ENCODE peak calls at places on chromosome 13, in seven cellular contexts. R is choroid plexus epithelial cell; P is Peyer's patch; T is fibroblast of pulmonary artery; S is body of pancreas; M is lower leg skin; C is CD8-positive, alpha-beta T cell. E is an unnamed sample.

GRCh38 chr13:87810391-87810801 is 139.2 kb downstream of the SLITRK5 start:
- DNase-seq in M (no peak), C (no peak), P (no peak), R (no peak), S (peak), T (no peak), E (no peak)

GRCh38 chr13:110233682-110234280 is 73.2 kb downstream of the COL4A1 start:
- DNase-seq in S (no peak), P (no peak), T (peak), M (no peak), R (peak), C (no peak), E (no peak)

GRCh38 chr13:106795847-106796246 is 227.9 kb upstream of the ARGLU1 start:
- DNase-seq in P (no peak), M (no peak), S (no peak), C (no peak), R (no peak), T (peak), E (no peak)

GRCh38 chr13:109345433-109345941 is 440.9 kb downstream of the IRS2 start:
- DNase-seq in P (no peak), C (no peak), S (no peak), R (peak), T (peak), M (no peak), E (no peak)

GRCh38 chr13:98942997-98943396 is 34.9 kb downstream of the DOCK9 start:
- DNase-seq in S (no peak), P (no peak), T (no peak), C (no peak), M (peak), R (no peak), E (no peak)

GRCh38 chr13:98997738-98998641 is 20.1 kb upstream of the DOCK9 start:
- DNase-seq in P (peak), T (no peak), R (no peak), M (no peak), S (no peak), C (no peak), E (no peak)

GRCh38 chr13:110105136-110105535 is 201.8 kb downstream of the COL4A1 start:
- DNase-seq in C (no peak), S (peak), P (no peak), T (no peak), R (no peak), M (no peak), E (no peak)

GRCh38 chr13:48564046-48564445 is 31.2 kb upstream of the RCBTB2 start:
- DNase-seq in S (no peak), M (no peak), P (no peak), C (no peak), R (peak), T (no peak), E (no peak)

GRCh38 chr13:100428966-100429365 is 159.6 kb downstream of the GGACT start:
- DNase-seq in C (no peak), R (peak), S (no peak), T (no peak), P (no peak), M (no peak), E (no peak)

GRCh38 chr13:24141333-24141910 is 19.1 kb upstream of the SPATA13 start:
- DNase-seq in R (no peak), T (no peak), S (no peak), C (no peak), P (no peak), M (no peak), E (no peak)

GRCh38 chr13:43848250-43848649 is 31.3 kb downstream of the CCDC122 start:
- DNase-seq in S (no peak), R (peak), M (no peak), P (no peak), C (no peak), T (peak), E (no peak)

GRCh38 chr13:45768668-45769067 is 66.5 kb downstream of the CBY2 start:
- DNase-seq in C (no peak), S (no peak), R (no peak), M (no peak), P (no peak), T (no peak), E (peak)

GRCh38 chr13:73194310-73194709 is 135.5 kb downstream of the KLF5 start:
- DNase-seq in P (peak), S (peak), M (no peak), R (no peak), T (no peak), C (no peak), E (no peak)

GRCh38 chr13:73338389-73338788 is 279.6 kb downstream of the KLF5 start:
- DNase-seq in P (no peak), R (peak), C (no peak), M (no peak), S (peak), T (peak), E (no peak)

GRCh38 chr13:24659239-24659638 is 21.0 kb upstream of the ATP12A start:
- DNase-seq in S (no peak), C (no peak), R (no peak), T (no peak), P (no peak), M (no peak), E (no peak)

GRCh38 chr13:77033717-77034302 is 6.9 kb upstream of the FBXL3 start:
- DNase-seq in M (no peak), T (no peak), P (no peak), R (no peak), S (no peak), C (no peak), E (no peak)

GRCh38 chr13:101417043-101417406 is 717 bp upstream of the NALCN start:
- DNase-seq in M (no peak), P (no peak), T (peak), R (peak), C (no peak), S (no peak), E (no peak)

GRCh38 chr13:103794526-103794925 is 728.3 kb upstream of the SLC10A2 start:
- DNase-seq in M (no peak), S (no peak), R (no peak), C (no peak), P (no peak), T (no peak), E (no peak)

GRCh38 chr13:103140001-103140671 is 73.9 kb upstream of the SLC10A2 start:
- DNase-seq in R (peak), T (peak), P (no peak), M (no peak), C (no peak), S (no peak), E (no peak)

GRCh38 chr13:72504026-72504925 is 223.2 kb downstream of the MZT1 start:
- DNase-seq in P (no peak), T (no peak), C (no peak), M (no peak), R (peak), S (no peak), E (no peak)

GRCh38 chr13:23609414-23610186 is 39.4 kb downstream of the TNFRSF19 start:
- DNase-seq in M (peak), C (no peak), P (no peak), R (peak), T (peak), S (no peak), E (peak)

GRCh38 chr13:50340566-50341287 is 325.5 kb downstream of the KCNRG start:
- DNase-seq in T (no peak), R (no peak), P (no peak), C (no peak), S (no peak), M (no peak), E (no peak)

GRCh38 chr13:34070006-34070405 is 252.1 kb downstream of the RFC3 start:
- DNase-seq in P (no peak), M (no peak), R (peak), S (no peak), C (no peak), T (peak), E (no peak)

GRCh38 chr13:23654111-23655110 is 84.2 kb downstream of the TNFRSF19 start:
- DNase-seq in C (no peak), T (peak), S (no peak), R (peak), P (no peak), M (peak), E (no peak)

GRCh38 chr13:98496239-98496668 is 80.7 kb downstream of the STK24 start:
- DNase-seq in C (no peak), P (peak), T (no peak), S (no peak), M (peak), R (no peak), E (no peak)

GRCh38 chr13:76667551-76667950 is 218.7 kb downstream of the KCTD12 start:
- DNase-seq in R (peak), P (no peak), T (peak), S (no peak), C (no peak), M (peak), E (peak)

GRCh38 chr13:38013676-38014075 is 144.1 kb upstream of the TRPC4 start:
- DNase-seq in M (no peak), C (no peak), T (no peak), P (no peak), S (no peak), R (no peak), E (no peak)

GRCh38 chr13:97695684-97696083 is 257.8 kb upstream of the IPO5 start:
- DNase-seq in R (no peak), C (no peak), T (no peak), M (no peak), P (no peak), S (no peak), E (no peak)

GRCh38 chr13:86725105-86725504 is 925.9 kb upstream of the SLITRK6 start:
- DNase-seq in C (no peak), P (no peak), R (peak), M (no peak), S (no peak), T (no peak), E (no peak)

GRCh38 chr13:77325371-77325941 is 1.4 kb downstream of the MYCBP2 start:
- DNase-seq in R (peak), C (no peak), P (no peak), S (no peak), M (no peak), T (no peak), E (no peak)

GRCh38 chr13:40096357-40096911 is 441.0 kb downstream of the COG6 start:
- DNase-seq in P (peak), T (no peak), S (no peak), R (no peak), M (no peak), C (peak), E (no peak)

GRCh38 chr13:35478384-35479222 is 2.1 kb upstream of the MAB21L1 start:
- DNase-seq in S (no peak), P (no peak), M (no peak), T (no peak), R (no peak), C (no peak), E (no peak)

GRCh38 chr13:89862011-89862690 is 1485.3 kb upstream of the MIR17HG start:
- DNase-seq in C (no peak), R (no peak), P (no peak), T (no peak), S (no peak), M (no peak), E (no peak)

GRCh38 chr13:44211753-44212152 is 161.9 kb upstream of the SERP2 start:
- DNase-seq in R (no peak), P (no peak), M (no peak), C (no peak), T (no peak), S (no peak), E (no peak)

GRCh38 chr13:93216122-93216521 is 10.5 kb upstream of the GPC6 start:
- DNase-seq in C (no peak), M (no peak), T (no peak), S (no peak), P (no peak), R (no peak), E (no peak)
- H3K4me3 ChIP-seq in C (no peak), M (no peak), T (no peak), S (no peak), P (no peak), R (no peak), E (no peak)

GRCh38 chr13:91588541-91588940 is 190.1 kb downstream of the GPC5 start:
- DNase-seq in S (no peak), P (no peak), C (no peak), M (no peak), T (no peak), R (no peak), E (no peak)

GRCh38 chr13:91595677-91596076 is 197.3 kb downstream of the GPC5 start:
- DNase-seq in T (no peak), R (no peak), S (no peak), P (no peak), M (no peak), C (no peak), E (no peak)

GRCh38 chr13:91596832-91597231 is 198.4 kb downstream of the GPC5 start:
- DNase-seq in M (no peak), C (no peak), P (no peak), S (no peak), R (no peak), T (no peak), E (no peak)

GRCh38 chr13:91586609-91587008 is 188.2 kb downstream of the GPC5 start:
- DNase-seq in C (no peak), P (no peak), M (no peak), T (no peak), S (no peak), R (no peak), E (no peak)

DNA sequence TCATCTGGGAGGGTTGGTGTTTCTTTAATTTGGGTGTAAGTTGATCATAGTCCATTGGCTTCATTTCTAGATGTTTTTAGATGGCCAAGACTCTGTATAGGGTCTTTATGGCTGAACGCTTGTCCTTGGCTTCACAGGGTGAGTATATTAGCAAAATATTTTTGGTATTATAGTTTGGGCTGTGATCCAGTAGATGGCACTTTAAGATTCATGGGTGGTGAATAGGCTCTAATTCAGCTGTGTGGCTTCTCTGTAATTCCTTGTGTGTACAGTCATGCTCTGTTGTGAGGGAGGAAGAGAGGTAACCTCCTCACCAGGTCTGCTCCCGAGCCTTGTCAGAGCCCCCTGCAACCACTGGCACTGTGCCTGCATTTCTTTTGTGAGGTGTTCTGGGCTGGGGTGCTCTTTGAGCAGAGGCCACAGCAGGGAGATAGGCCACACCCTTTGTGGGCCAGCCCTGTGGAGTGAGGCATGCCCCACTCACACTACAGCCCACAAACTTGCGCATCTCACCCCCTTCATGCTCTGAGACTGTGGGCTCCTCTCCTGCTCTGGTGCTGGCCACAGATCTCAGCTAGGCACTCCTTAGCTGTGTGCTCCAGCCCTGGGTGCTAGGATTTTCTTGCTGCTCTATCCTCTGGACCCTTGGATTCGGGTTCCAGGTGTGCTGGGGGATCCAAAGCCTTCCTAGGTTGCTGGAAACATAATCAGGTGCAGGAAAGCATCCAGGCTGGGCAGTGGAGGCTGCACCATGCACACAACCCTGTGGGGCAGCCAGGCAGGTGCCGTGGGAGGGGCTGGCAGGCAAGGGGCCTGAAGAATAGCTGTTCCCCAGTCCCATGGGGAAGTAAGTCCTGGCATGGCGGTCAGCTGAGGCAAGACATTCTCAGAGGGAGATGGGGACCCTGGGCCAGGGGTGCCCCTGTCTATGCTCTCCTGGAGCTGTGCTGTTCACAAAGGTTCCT is 193.9 kb downstream of the GPC5 start:
- DNase-seq in P (no peak), R (no peak), C (no peak), M (no peak), S (no peak), T (no peak), E (no peak)
- H3K4me3 ChIP-seq in P (no peak), R (no peak), C (no peak), M (no peak), S (no peak), T (no peak), E (no peak)

GRCh38 chr13:95723428-95723827 is 46.5 kb downstream of the DNAJC3 start:
- DNase-seq in P (no peak), C (no peak), R (no peak), S (no peak), M (no peak), T (no peak), E (no peak)
- H3K4me3 ChIP-seq in P (no peak), C (no peak), R (no peak), S (no peak), M (no peak), T (no peak), E (no peak)

GRCh38 chr13:112065521-112065866 is 1.5 kb upstream of the SOX1 start:
- DNase-seq in S (no peak), R (no peak), M (no peak), P (no peak), C (no peak), T (no peak), E (no peak)

GRCh38 chr13:112067121-112067741 is at the start of gene SOX1:
- DNase-seq in P (no peak), S (no peak), M (no peak), T (no peak), C (no peak), R (no peak), E (no peak)

GRCh38 chr13:112064222-112064621 is 2.7 kb upstream of the SOX1 start:
- DNase-seq in T (no peak), M (no peak), R (no peak), S (no peak), C (no peak), P (no peak), E (no peak)

GRCh38 chr13:112066624-112067004 is 335 bp upstream of the SOX1 start:
- DNase-seq in P (no peak), S (peak), R (no peak), T (peak), M (peak), C (peak), E (no peak)

DNA sequence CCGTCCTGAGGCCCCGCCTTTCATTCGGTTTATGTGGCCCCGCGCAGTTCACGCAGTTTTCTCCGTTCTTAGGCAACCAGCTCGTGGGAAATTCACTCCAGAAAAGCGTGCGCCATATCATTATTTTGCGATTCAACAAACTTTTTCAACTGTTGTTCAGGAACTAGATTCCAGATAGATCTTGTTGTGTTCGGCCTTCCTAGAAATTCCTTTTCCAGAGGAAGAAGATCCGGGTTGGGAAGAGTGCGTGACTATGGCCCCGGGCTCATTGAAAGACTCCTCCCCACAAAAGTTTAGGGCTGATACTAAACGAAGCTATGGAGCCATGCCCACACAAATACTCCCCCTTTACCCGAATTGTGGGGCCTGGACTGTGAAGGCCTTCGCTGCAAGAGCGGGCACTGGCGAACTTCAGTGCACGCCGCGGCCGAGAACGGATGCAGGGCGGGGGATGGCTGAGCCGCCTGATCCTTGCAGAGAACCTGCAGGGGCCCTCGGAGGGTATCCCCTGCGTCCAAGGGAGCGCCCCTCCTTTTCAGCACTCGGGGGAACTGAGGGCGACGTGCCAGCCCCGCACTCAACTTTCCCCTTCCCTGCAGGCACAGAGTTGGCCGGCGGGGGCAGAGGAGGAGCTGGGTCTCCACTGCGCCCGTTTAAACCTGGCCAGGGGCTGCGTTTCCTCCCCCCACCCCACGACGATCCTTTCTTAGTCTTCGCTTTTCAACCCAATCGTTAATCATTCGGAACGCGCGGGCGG is 904 bp upstream of the SOX1 start:
- DNase-seq in R (no peak), M (no peak), T (no peak), C (no peak), P (no peak), S (no peak), E (no peak)
- H3K4me3 ChIP-seq in R (no peak), M (no peak), T (no peak), C (peak), P (peak), S (no peak), E (no peak)

GRCh38 chr13:66560189-66560588 is 669.9 kb downstream of the PCDH9 start:
- DNase-seq in P (no peak), T (no peak), M (no peak), S (no peak), R (peak), C (no peak), E (no peak)
- H3K4me3 ChIP-seq in P (no peak), T (no peak), M (no peak), S (no peak), R (no peak), C (no peak), E (no peak)

DNA sequence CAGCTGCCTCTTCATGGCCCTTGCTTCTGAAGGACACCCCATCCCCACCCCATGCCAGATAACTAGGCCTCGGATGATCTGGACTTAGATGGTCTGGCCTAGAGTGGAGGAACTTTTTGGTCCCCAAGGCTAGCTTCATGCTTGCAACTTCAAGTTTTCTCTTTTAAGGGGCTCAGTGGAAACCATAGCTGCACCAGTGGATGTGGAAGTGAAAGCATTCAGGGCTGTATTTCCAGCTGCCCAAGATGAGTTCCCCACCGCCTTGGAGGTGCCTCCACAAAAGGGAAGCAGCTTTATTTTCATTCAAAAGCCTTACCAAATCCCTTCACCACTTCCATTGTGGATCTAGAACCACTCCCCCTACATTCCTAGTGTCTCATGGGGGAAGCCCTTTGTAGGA is 17.6 kb upstream of the GSX1 start:
- DNase-seq in S (no peak), M (no peak), R (no peak), T (no peak), P (no peak), C (no peak), E (no peak)
- H3K4me3 ChIP-seq in S (no peak), M (no peak), R (no peak), T (no peak), P (no peak), C (no peak), E (no peak)